ENCODE peak calls at places on chromosomes 11 and 22, in nine cellular contexts. One of them, this sample, is unnamed.

GRCh38 chr11:9120659-9121350 is 29.4 kb upstream of the SCUBE2 start:
- DNase-seq in sigmoid colon: no peak
- DNase-seq in lower leg skin: no peak
- DNase-seq in IMR-90: no peak
- DNase-seq in tibial nerve: no peak
- DNase-seq in heart left ventricle: no peak
- DNase-seq in breast epithelium: no peak
- DNase-seq in Peyer's patch: no peak
- DNase-seq in body of pancreas: no peak
- DNase-seq in this sample: no peak

GRCh38 chr11:94544582-94544831 is 786 bp downstream of the FUT4 start:
- DNase-seq in lower leg skin: no peak
- DNase-seq in Peyer's patch: no peak
- DNase-seq in IMR-90: no peak
- DNase-seq in body of pancreas: no peak
- DNase-seq in tibial nerve: no peak
- DNase-seq in breast epithelium: no peak
- DNase-seq in sigmoid colon: no peak
- DNase-seq in heart left ventricle: peak
- DNase-seq in this sample: no peak

GRCh38 chr22:44133161-44133560 is 47.6 kb upstream of the PARVG start:
- DNase-seq in tibial nerve: no peak
- DNase-seq in body of pancreas: no peak
- DNase-seq in Peyer's patch: no peak
- DNase-seq in IMR-90: no peak
- DNase-seq in sigmoid colon: peak
- DNase-seq in lower leg skin: no peak
- DNase-seq in breast epithelium: no peak
- DNase-seq in heart left ventricle: no peak
- DNase-seq in this sample: no peak

GRCh38 chr11:111983187-111983986 is 41.8 kb upstream of the DLAT start:
- DNase-seq in lower leg skin: no peak
- DNase-seq in heart left ventricle: no peak
- DNase-seq in IMR-90: peak
- DNase-seq in sigmoid colon: no peak
- DNase-seq in breast epithelium: peak
- DNase-seq in body of pancreas: peak
- DNase-seq in Peyer's patch: no peak
- DNase-seq in tibial nerve: no peak
- DNase-seq in this sample: no peak

GRCh38 chr11:44025727-44026126 is 22.1 kb upstream of the ACCSL start:
- DNase-seq in breast epithelium: no peak
- DNase-seq in tibial nerve: no peak
- DNase-seq in IMR-90: no peak
- DNase-seq in Peyer's patch: no peak
- DNase-seq in sigmoid colon: no peak
- DNase-seq in heart left ventricle: no peak
- DNase-seq in lower leg skin: no peak
- DNase-seq in body of pancreas: no peak
- DNase-seq in this sample: no peak

GRCh38 chr11:62394825-62395538 is 23.9 kb upstream of the SCGB1A1 start:
- DNase-seq in Peyer's patch: peak
- DNase-seq in heart left ventricle: peak
- DNase-seq in sigmoid colon: peak
- DNase-seq in IMR-90: peak
- DNase-seq in body of pancreas: peak
- DNase-seq in tibial nerve: peak
- DNase-seq in breast epithelium: peak
- DNase-seq in lower leg skin: peak
- DNase-seq in this sample: peak

GRCh38 chr11:3920148-3920852 is 64.8 kb downstream of the STIM1 start:
- DNase-seq in body of pancreas: peak
- DNase-seq in sigmoid colon: peak
- DNase-seq in IMR-90: peak
- DNase-seq in breast epithelium: no peak
- DNase-seq in heart left ventricle: peak
- DNase-seq in lower leg skin: peak
- DNase-seq in tibial nerve: peak
- DNase-seq in Peyer's patch: no peak
- DNase-seq in this sample: no peak

GRCh38 chr22:18091916-18092526 is 14.2 kb downstream of the PEX26 start:
- DNase-seq in Peyer's patch: peak
- DNase-seq in tibial nerve: peak
- DNase-seq in IMR-90: peak
- DNase-seq in heart left ventricle: peak
- DNase-seq in lower leg skin: peak
- DNase-seq in body of pancreas: peak
- DNase-seq in sigmoid colon: peak
- DNase-seq in breast epithelium: peak
- DNase-seq in this sample: peak

GRCh38 chr11:3043315-3043871 is 13.8 kb downstream of the CARS1 start:
- DNase-seq in breast epithelium: peak
- DNase-seq in IMR-90: no peak
- DNase-seq in body of pancreas: peak
- DNase-seq in sigmoid colon: peak
- DNase-seq in tibial nerve: peak
- DNase-seq in Peyer's patch: no peak
- DNase-seq in lower leg skin: peak
- DNase-seq in heart left ventricle: peak
- DNase-seq in this sample: no peak

GRCh38 chr22:49871482-49871881 is 17.8 kb downstream of the ZBED4 start:
- DNase-seq in tibial nerve: no peak
- DNase-seq in sigmoid colon: no peak
- DNase-seq in body of pancreas: no peak
- DNase-seq in lower leg skin: no peak
- DNase-seq in heart left ventricle: no peak
- DNase-seq in breast epithelium: no peak
- DNase-seq in Peyer's patch: no peak
- DNase-seq in IMR-90: no peak
- DNase-seq in this sample: peak

GRCh38 chr11:2902784-2903671 is 17.5 kb upstream of the CDKN1C start:
- DNase-seq in lower leg skin: no peak
- DNase-seq in breast epithelium: no peak
- DNase-seq in heart left ventricle: no peak
- DNase-seq in body of pancreas: no peak
- DNase-seq in tibial nerve: no peak
- DNase-seq in IMR-90: no peak
- DNase-seq in sigmoid colon: no peak
- DNase-seq in Peyer's patch: no peak
- DNase-seq in this sample: no peak

GRCh38 chr22:49826603-49827306 is 918 bp downstream of the BRD1 start:
- DNase-seq in Peyer's patch: peak
- DNase-seq in IMR-90: peak
- DNase-seq in lower leg skin: peak
- DNase-seq in heart left ventricle: no peak
- DNase-seq in tibial nerve: no peak
- DNase-seq in breast epithelium: no peak
- DNase-seq in body of pancreas: peak
- DNase-seq in sigmoid colon: peak
- DNase-seq in this sample: peak

GRCh38 chr11:88414981-88415391 is 77.5 kb upstream of the CTSC start:
- DNase-seq in breast epithelium: no peak
- DNase-seq in IMR-90: peak
- DNase-seq in body of pancreas: no peak
- DNase-seq in heart left ventricle: no peak
- DNase-seq in lower leg skin: no peak
- DNase-seq in sigmoid colon: no peak
- DNase-seq in Peyer's patch: no peak
- DNase-seq in tibial nerve: no peak
- DNase-seq in this sample: no peak

GRCh38 chr22:49084203-49084602 is 743.5 kb downstream of the BRD1 start:
- DNase-seq in lower leg skin: no peak
- DNase-seq in Peyer's patch: no peak
- DNase-seq in IMR-90: no peak
- DNase-seq in body of pancreas: no peak
- DNase-seq in sigmoid colon: peak
- DNase-seq in breast epithelium: peak
- DNase-seq in heart left ventricle: no peak
- DNase-seq in tibial nerve: no peak
- DNase-seq in this sample: no peak

GRCh38 chr11:130068546-130068985 is 1.1 kb upstream of the APLP2 start:
- DNase-seq in breast epithelium: no peak
- DNase-seq in body of pancreas: no peak
- DNase-seq in IMR-90: no peak
- DNase-seq in Peyer's patch: no peak
- DNase-seq in sigmoid colon: no peak
- DNase-seq in tibial nerve: no peak
- DNase-seq in heart left ventricle: no peak
- DNase-seq in lower leg skin: no peak
- DNase-seq in this sample: peak

DNA sequence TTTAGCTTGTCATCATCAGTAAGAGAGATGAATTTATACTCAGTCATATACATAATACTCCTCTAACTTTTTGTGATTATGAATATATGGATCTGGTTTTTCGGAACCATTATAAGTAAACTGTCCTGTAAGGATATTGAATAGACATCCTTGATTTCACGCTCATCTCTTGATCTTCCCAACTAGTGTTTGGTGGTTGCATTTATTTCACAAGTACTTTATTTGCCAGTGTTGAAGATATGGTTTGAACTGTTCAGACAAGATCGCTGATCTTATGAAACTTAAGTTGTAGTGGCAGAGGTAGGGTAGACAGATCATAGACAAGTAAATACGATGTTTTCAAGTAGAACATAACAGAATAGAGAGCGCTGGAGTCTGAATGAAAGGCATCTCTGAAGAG is 3.0 kb downstream of the FBXO7 start:
- DNase-seq in heart left ventricle: no peak
- DNase-seq in sigmoid colon: no peak
- DNase-seq in Peyer's patch: no peak
- DNase-seq in body of pancreas: no peak
- DNase-seq in breast epithelium: no peak
- DNase-seq in IMR-90: no peak
- DNase-seq in lower leg skin: no peak
- DNase-seq in tibial nerve: no peak
- DNase-seq in this sample: no peak
- TF ChIP-seq POLR2A in heart left ventricle: no peak
- TF ChIP-seq POLR2A in sigmoid colon: no peak
- TF ChIP-seq POLR2A in Peyer's patch: no peak
- TF ChIP-seq POLR2A in body of pancreas: no peak
- TF ChIP-seq POLR2A in breast epithelium: no peak
- TF ChIP-seq POLR2A in IMR-90: no peak
- TF ChIP-seq POLR2A in lower leg skin: no peak
- TF ChIP-seq POLR2A in tibial nerve: no peak
- TF ChIP-seq POLR2A in this sample: no peak

GRCh38 chr11:132448334-132448995 is 1078.0 kb downstream of the NTM start:
- DNase-seq in body of pancreas: no peak
- DNase-seq in tibial nerve: no peak
- DNase-seq in heart left ventricle: no peak
- DNase-seq in lower leg skin: no peak
- DNase-seq in sigmoid colon: no peak
- DNase-seq in IMR-90: no peak
- DNase-seq in Peyer's patch: no peak
- DNase-seq in breast epithelium: no peak
- DNase-seq in this sample: no peak
- TF ChIP-seq CTCF in body of pancreas: no peak
- TF ChIP-seq CTCF in tibial nerve: no peak
- TF ChIP-seq CTCF in heart left ventricle: no peak
- TF ChIP-seq CTCF in lower leg skin: no peak
- TF ChIP-seq CTCF in sigmoid colon: no peak
- TF ChIP-seq CTCF in IMR-90: no peak
- TF ChIP-seq CTCF in Peyer's patch: no peak
- TF ChIP-seq CTCF in breast epithelium: no peak
- TF ChIP-seq CTCF in this sample: no peak

GRCh38 chr11:67355023-67355793 is 1.9 kb upstream of the POLD4 start:
- DNase-seq in sigmoid colon: peak
- DNase-seq in heart left ventricle: peak
- DNase-seq in Peyer's patch: no peak
- DNase-seq in tibial nerve: no peak
- DNase-seq in body of pancreas: no peak
- DNase-seq in IMR-90: no peak
- DNase-seq in lower leg skin: no peak
- DNase-seq in breast epithelium: no peak
- DNase-seq in this sample: no peak

GRCh38 chr11:67355794-67356550 is 2.6 kb upstream of the POLD4 start:
- DNase-seq in heart left ventricle: no peak
- DNase-seq in sigmoid colon: no peak
- DNase-seq in breast epithelium: no peak
- DNase-seq in tibial nerve: no peak
- DNase-seq in IMR-90: no peak
- DNase-seq in lower leg skin: no peak
- DNase-seq in body of pancreas: no peak
- DNase-seq in Peyer's patch: no peak
- DNase-seq in this sample: no peak

GRCh38 chr11:67353317-67354313 is at the start of gene POLD4:
- DNase-seq in Peyer's patch: peak
- DNase-seq in IMR-90: peak
- DNase-seq in tibial nerve: peak
- DNase-seq in lower leg skin: peak
- DNase-seq in body of pancreas: peak
- DNase-seq in heart left ventricle: peak
- DNase-seq in sigmoid colon: peak
- DNase-seq in breast epithelium: peak
- DNase-seq in this sample: peak

GRCh38 chr11:67352546-67353316 is 615 bp downstream of the POLD4 start:
- DNase-seq in Peyer's patch: peak
- DNase-seq in breast epithelium: no peak
- DNase-seq in IMR-90: no peak
- DNase-seq in sigmoid colon: peak
- DNase-seq in lower leg skin: no peak
- DNase-seq in heart left ventricle: peak
- DNase-seq in tibial nerve: no peak
- DNase-seq in body of pancreas: peak
- DNase-seq in this sample: no peak

DNA sequence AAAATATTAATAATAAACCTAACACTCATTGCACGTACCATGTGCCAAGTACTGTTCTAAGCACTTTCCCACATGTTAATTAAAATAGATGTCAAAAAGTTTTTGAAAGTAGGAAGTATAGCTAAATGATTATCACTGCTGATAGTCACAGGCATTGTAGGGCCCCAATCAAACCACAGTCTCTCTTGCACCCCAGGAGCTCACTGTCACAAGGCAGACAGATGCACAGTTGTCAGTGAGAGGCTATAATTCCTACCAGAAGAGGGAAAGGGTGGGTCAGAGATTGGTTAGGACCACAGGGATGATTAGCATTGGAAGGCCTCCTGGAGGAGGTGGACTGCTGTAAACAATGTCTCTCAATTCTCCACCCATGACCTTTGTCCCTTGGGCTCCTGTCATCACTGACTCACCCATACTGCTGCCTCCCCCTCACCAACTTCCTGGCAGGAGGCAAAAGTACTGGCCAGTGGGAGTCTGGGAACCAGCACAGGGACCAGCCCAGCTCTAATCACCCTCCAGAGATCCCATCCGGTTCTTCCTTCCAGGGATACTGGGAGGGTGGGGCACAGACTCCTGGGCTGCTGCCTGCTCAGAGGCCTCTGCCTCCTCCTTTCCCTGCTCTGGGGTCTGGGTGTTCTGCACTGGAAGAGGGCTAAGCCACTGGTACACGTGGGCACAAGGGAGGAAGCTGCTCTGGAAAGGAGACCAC is 1.1 kb upstream of the POLD4 start:
- DNase-seq in breast epithelium: no peak
- DNase-seq in Peyer's patch: no peak
- DNase-seq in sigmoid colon: peak
- DNase-seq in body of pancreas: peak
- DNase-seq in lower leg skin: peak
- DNase-seq in tibial nerve: no peak
- DNase-seq in heart left ventricle: peak
- DNase-seq in IMR-90: peak
- DNase-seq in this sample: peak
- TF ChIP-seq POLR2A in breast epithelium: no peak
- TF ChIP-seq POLR2A in Peyer's patch: peak
- TF ChIP-seq POLR2A in sigmoid colon: no peak
- TF ChIP-seq POLR2A in body of pancreas: no peak
- TF ChIP-seq POLR2A in lower leg skin: no peak
- TF ChIP-seq POLR2A in tibial nerve: no peak
- TF ChIP-seq POLR2A in heart left ventricle: peak
- TF ChIP-seq POLR2A in IMR-90: peak
- TF ChIP-seq POLR2A in this sample: no peak

GRCh38 chr11:133966924-133967598 is 10.3 kb upstream of the IGSF9B start:
- DNase-seq in lower leg skin: no peak
- DNase-seq in body of pancreas: peak
- DNase-seq in IMR-90: no peak
- DNase-seq in heart left ventricle: peak
- DNase-seq in breast epithelium: no peak
- DNase-seq in Peyer's patch: no peak
- DNase-seq in sigmoid colon: peak
- DNase-seq in tibial nerve: no peak
- DNase-seq in this sample: no peak
- TF ChIP-seq CTCF in lower leg skin: no peak
- TF ChIP-seq CTCF in body of pancreas: peak
- TF ChIP-seq CTCF in IMR-90: peak
- TF ChIP-seq CTCF in heart left ventricle: peak
- TF ChIP-seq CTCF in breast epithelium: no peak
- TF ChIP-seq CTCF in Peyer's patch: no peak
- TF ChIP-seq CTCF in sigmoid colon: peak
- TF ChIP-seq CTCF in tibial nerve: peak
- TF ChIP-seq CTCF in this sample: peak

This sample was measured in testis.